ENCODE peak calls at places on chromosomes 6 and 20, in seven cellular contexts. M, Q, B, J, V, H and Z are unnamed samples.

GRCh38 chr6:71908162-71908765 is 21.9 kb downstream of the RIMS1 start:
- DNase-seq in J (no peak), B (no peak), M (no peak), H (no peak), V (no peak), Q (no peak), Z (no peak)

GRCh38 chr6:131917763-131918649 is 33.2 kb downstream of the CCN2 start:
- DNase-seq in Q (no peak), M (no peak), V (no peak), B (no peak), H (no peak), J (no peak), Z (no peak)

GRCh38 chr6:104642871-104643270 is 216.8 kb downstream of the HACE1 start:
- DNase-seq in H (no peak), M (no peak), B (no peak), J (no peak), V (no peak), Q (no peak), Z (no peak)

GRCh38 chr6:79257381-79258205 is 23.1 kb upstream of the HMGN3 start:
- DNase-seq in H (no peak), M (no peak), B (no peak), Q (no peak), J (no peak), V (no peak), Z (no peak)

GRCh38 chr6:16179970-16180431 is 51.1 kb downstream of the MYLIP start:
- DNase-seq in V (no peak), J (no peak), H (no peak), Q (peak), M (no peak), B (no peak), Z (no peak)

GRCh38 chr6:110039996-110040383 is 61.9 kb downstream of the GPR6 start:
- DNase-seq in Q (peak), H (peak), J (no peak), V (no peak), B (peak), M (no peak), Z (peak)

GRCh38 chr6:48109902-48110301 is 1.1 kb downstream of the PTCHD4 start:
- DNase-seq in B (no peak), V (no peak), J (no peak), H (no peak), M (no peak), Q (no peak), Z (no peak)

GRCh38 chr20:47691632-47692031 is 93.6 kb downstream of the SULF2 start:
- DNase-seq in Q (no peak), M (no peak), H (no peak), V (no peak), B (no peak), J (no peak), Z (no peak)

GRCh38 chr6:1424306-1424927 is 35.0 kb downstream of the FOXF2 start:
- DNase-seq in B (peak), Q (peak), H (no peak), V (peak), J (no peak), M (peak), Z (no peak)

GRCh38 chr20:62603021-62603906 is 39.0 kb upstream of the SLCO4A1 start:
- DNase-seq in V (peak), M (peak), B (no peak), H (peak), Q (peak), J (no peak), Z (peak)

GRCh38 chr6:125753218-125753936 is 3.9 kb downstream of the HEY2 start:
- DNase-seq in Q (peak), M (no peak), J (no peak), V (no peak), H (no peak), B (peak), Z (no peak)

DNA sequence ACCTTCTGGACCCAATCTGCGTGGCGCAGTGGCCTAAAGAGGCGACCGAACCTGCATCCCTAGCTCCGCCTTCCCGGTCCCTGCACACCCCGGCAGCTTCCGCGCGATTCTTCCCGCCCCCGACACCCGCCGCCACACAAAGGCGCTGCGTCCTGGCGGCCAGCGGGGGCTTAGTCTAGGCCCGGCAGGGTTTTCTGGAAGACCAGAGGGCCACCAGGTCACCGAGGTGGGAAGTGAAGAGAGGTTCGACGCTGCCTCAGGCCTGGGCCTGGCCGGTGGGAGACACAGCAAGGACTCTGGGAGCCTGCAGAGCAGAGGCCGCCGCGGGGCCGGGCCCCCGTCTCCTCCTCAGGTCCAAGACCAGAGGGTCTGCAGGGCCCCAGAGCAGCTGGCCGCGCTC is 154.9 kb downstream of the OR2B2 start:
- DNase-seq in V (no peak), H (peak), M (peak), B (no peak), J (peak), Q (peak), Z (peak)
- TF ChIP-seq POLR2A in V (no peak), H (no peak), M (no peak), B (no peak), J (no peak), Q (no peak), Z (no peak)

GRCh38 chr6:33018904-33019303 is 9.5 kb upstream of the HLA-DOA start:
- DNase-seq in V (no peak), H (peak), J (no peak), M (peak), Q (peak), B (no peak), Z (peak)
- TF ChIP-seq POLR2A in V (no peak), H (no peak), J (peak), M (no peak), Q (no peak), B (no peak), Z (peak)

GRCh38 chr20:40992349-40993113 is 36.1 kb upstream of the TOP1 start:
- DNase-seq in Q (no peak), J (no peak), V (no peak), H (no peak), B (no peak), M (no peak), Z (no peak)

GRCh38 chr20:40990542-40991120 is 38.0 kb upstream of the TOP1 start:
- DNase-seq in H (peak), Q (peak), M (peak), J (peak), B (peak), V (peak), Z (peak)

GRCh38 chr20:40986774-40987173 is 41.8 kb upstream of the TOP1 start:
- DNase-seq in H (no peak), V (no peak), J (no peak), M (no peak), Q (no peak), B (no peak), Z (no peak)

GRCh38 chr20:40993794-40994540 is 34.7 kb upstream of the TOP1 start:
- DNase-seq in V (no peak), B (no peak), Q (no peak), H (no peak), M (no peak), J (no peak), Z (no peak)

DNA sequence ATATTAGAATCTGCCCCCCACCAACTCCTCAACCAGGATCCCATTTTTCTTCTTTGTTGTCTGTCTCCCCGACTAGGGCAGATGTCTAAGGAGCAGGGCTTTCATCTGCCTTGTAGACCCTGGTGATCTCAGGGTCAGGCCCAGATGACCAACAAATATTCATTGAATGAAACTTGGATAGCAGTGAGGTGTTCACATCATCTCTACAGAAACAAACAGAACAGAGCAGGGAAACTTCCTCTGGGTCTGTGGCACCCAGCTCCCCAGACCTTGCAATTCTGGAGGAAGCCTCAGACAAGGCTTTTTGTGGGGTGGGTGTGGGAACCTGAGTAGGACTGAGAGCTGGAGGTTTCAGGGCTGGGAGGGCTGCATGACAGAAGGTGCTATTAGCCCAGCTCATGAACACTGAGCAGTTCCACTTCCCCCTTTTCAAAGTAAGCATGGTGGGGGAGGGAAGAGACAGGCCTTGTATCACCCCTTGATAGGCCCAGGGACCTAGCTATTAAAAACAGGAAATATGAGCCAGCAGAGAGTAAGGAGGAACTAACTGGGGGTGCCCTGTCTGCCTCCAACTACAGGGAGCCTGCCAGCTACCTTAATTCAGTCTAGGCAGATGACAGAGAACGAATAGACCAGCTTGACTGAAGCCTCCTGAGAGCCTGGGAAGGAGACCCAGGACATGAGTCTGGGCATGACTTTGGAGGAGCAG is 37.3 kb upstream of the TOP1 start:
- DNase-seq in V (no peak), B (no peak), J (no peak), H (no peak), M (no peak), Q (peak), Z (peak)
- TF ChIP-seq POLR2A in V (no peak), B (no peak), J (no peak), H (no peak), M (peak), Q (no peak), Z (peak)

GRCh38 chr6:6392214-6393068 is 72.0 kb upstream of the F13A1 start:
- DNase-seq in V (no peak), M (no peak), Q (no peak), H (no peak), J (no peak), B (no peak), Z (no peak)
- TF ChIP-seq POLR2A in V (no peak), M (no peak), Q (no peak), H (no peak), J (no peak), B (no peak), Z (no peak)

DNA sequence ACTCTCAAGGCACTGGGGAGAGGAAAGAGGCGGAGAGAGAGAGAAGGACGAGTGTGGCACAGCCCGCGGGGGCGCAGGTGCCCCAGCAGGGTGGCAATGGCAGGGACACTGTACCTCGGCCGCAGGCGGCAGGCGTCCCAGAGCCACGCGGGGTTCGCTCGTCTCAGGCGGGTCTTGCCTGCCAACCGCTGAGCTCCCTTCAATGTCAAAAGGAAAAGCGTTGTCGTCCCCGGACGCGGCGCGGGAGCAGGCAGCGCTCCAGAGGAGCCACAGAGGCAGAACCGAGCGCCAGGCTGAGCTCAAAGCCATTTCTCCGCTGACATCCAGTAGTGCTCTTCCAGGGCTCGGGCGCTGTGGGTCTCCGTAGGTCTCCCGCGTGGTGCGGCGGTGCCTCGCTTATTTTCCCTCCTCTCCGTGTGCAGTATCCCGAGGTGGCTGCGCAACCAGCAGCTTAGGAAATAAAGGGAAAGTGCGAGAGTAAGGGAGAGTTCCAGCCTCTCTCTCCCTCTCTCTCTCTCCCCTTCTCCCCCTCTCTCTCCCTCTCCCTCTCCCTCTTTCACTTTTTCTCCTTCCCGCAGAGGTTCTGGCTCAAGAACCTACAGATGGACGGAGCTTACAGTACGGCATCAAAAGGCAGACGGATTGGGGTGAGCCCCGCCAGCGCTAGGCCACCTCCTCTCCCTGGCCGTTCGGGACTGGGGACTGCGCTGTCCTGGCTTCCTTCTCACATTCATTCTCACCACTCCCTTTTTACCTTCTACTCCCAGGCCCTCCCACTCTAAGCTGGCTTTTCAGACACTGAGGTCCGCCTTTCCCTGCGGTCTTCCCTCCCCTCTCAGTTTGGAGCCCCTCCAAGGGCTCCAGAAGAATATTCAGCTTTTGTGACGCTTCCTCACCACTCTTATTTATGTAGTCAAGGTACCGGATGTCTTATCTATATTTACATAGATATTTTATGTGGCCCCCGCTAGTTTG is at the start of gene LAMA4:
- DNase-seq in H (peak), M (peak), J (peak), B (no peak), Q (peak), V (peak), Z (peak)
- TF ChIP-seq POLR2A in H (peak), M (peak), J (peak), B (no peak), Q (no peak), V (peak), Z (no peak)

DNA sequence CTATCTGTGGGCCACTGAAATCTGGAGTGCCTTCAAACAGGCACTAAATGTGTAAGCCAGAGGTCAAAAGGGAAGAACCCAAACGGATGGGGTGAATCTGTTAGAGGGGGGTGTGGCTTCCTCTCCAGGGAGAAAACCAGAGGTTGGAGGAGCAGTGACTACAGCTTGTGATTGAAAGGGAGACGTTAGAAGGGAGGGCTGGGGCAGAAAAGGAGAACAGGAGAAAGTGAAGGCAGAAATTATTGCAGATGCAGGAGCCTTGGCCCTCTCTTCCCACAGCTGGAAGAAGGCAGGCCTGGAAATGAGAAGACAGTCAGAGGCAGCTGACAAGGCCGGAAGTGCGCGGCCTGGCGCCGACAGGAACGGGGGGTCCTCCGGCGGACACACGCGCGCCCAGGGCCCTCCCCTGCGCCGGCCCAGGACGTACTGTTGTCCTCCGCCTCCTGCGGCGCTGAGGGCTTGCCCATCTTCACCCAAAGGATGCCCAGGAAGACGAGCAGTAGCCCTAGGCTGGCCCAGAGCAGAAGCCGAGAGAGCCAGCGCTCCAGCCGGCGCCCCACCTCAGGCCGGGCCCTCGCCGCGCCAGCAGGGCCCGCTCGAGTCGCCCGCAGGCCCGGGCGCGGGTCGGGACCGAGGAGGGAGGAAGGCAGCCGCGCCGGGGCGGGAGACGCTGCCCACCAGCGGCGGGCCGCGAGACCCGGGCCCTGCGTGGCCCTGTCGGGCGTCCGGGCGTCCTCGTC is 806 bp downstream of the LEMD2 start:
- DNase-seq in Q (peak), M (peak), V (peak), H (peak), B (peak), J (peak), Z (peak)
- TF ChIP-seq POLR2A in Q (no peak), M (peak), V (peak), H (peak), B (peak), J (no peak), Z (no peak)

DNA sequence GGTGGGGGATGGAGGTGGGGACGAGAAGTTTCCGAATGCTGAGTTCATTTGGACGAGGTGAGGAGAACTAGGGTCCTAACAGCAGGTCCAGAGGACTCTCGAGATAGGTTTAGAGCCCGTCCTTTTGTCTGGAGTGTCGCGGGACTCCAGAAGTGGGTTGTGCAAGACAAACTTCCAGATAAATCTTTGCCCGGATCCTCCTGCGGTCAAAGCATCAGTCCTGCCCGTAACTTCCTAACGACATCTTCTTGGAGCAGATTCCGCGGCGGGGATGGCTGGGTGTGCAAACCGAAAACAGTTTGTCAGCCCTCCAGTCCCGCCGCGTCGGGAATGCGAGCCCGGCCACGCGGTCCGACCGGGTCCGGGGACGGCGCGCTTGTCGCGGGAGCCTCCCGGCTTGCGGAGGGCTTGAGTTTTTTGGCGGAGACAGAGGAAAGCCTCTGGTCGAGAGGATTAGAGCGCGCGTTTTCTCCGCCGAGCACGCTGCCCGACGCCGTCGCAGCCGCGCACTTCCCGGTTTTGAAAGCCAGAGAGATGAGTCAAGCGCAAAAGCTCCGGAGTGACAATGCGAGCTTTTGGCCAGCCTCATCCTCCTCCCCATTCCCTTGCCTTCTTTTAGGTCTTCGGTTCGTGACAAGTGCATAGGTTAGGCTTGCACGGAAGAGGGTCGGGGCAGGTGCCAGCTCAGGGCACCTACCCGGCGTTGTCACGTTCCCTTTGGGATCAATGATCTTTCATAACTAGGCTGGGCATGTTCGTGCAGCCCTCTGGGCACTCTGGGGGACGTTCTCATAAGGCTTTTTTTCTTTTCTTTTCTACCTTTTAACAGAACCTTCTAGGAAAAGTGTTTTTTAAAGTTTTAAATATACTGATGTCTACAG is 91.4 kb upstream of the PRDM1 start:
- DNase-seq in M (peak), H (peak), B (peak), V (peak), J (peak), Q (peak), Z (peak)
- TF ChIP-seq POLR2A in M (peak), H (no peak), B (no peak), V (peak), J (no peak), Q (no peak), Z (no peak)